ENCODE peak calls at places on chromosomes 1 and 21, in six cellular contexts. P is foreskin fibroblast, F is cardiac muscle cell, R is lung, H is body of pancreas, T is fibroblast of lung. U is an unnamed sample.

GRCh38 chr1:201982923-201983805 is 716 bp downstream of the RNPEP start:
- DNase-seq in T (peak; percentile 83), H (peak; percentile 73), R (peak; percentile 81), P (peak; percentile 93), F (peak; percentile 69), U (peak; percentile 86)

GRCh38 chr1:87106158-87106557 is 191.7 kb downstream of the HS2ST1 start:
- DNase-seq in R (no peak), T (no peak), P (no peak), F (no peak), H (no peak), U (no peak)

GRCh38 chr1:59701376-59701775 is 113.4 kb upstream of the HOOK1 start:
- DNase-seq in R (no peak), T (peak; percentile 46), H (no peak), P (peak; percentile 77), F (no peak), U (no peak)

GRCh38 chr1:214505134-214505533 is 46.3 kb downstream of the PTPN14 start:
- DNase-seq in R (no peak), H (peak; percentile 46), F (no peak), T (no peak), P (no peak), U (no peak)

GRCh38 chr1:53703174-53703573 is 35.8 kb downstream of the GLIS1 start:
- DNase-seq in T (no peak), R (no peak), P (no peak), H (no peak), F (no peak), U (no peak)

GRCh38 chr1:50861742-50862141 is 98.3 kb downstream of the FAF1 start:
- DNase-seq in P (no peak), R (no peak), H (no peak), F (no peak), T (no peak), U (no peak)

GRCh38 chr1:151196292-151196800 is 2.0 kb upstream of the PIP5K1A start:
- DNase-seq in T (peak; percentile 89), F (peak; percentile 75), H (peak; percentile 78), P (peak; percentile 89), R (peak; percentile 65), U (no peak)

GRCh38 chr1:67700692-67701410 is 15.8 kb downstream of the GADD45A start:
- DNase-seq in H (peak; percentile 32), R (no peak), T (no peak), F (peak; percentile 73), P (no peak), U (no peak)

GRCh38 chr1:223133824-223134435 is 9.1 kb downstream of the TLR5 start:
- DNase-seq in F (peak; percentile 90), T (peak; percentile 80), P (peak; percentile 90), R (peak; percentile 89), H (peak; percentile 90), U (peak; percentile 94)

GRCh38 chr1:47507140-47507539 is 69.3 kb downstream of the FOXD2 start:
- DNase-seq in P (no peak), T (no peak), H (no peak), R (no peak), F (no peak), U (no peak)

GRCh38 chr1:22870201-22870871 is 102.3 kb downstream of the LACTBL1 start:
- DNase-seq in H (peak; percentile 50), P (peak; percentile 27), F (peak; percentile 18), T (no peak), R (peak; percentile 31), U (no peak)

GRCh38 chr1:231839999-231840398 is 213.4 kb downstream of the DISC1 start:
- DNase-seq in R (no peak), T (no peak), H (no peak), F (no peak), P (no peak), U (no peak)

GRCh38 chr1:230247921-230248778 is 178.0 kb downstream of the PGBD5 start:
- DNase-seq in P (no peak), F (peak; percentile 41), T (no peak), H (no peak), R (no peak), U (no peak)

GRCh38 chr1:2148691-2149090 is 45.9 kb downstream of the FAAP20 start:
- DNase-seq in T (no peak), F (no peak), H (no peak), P (no peak), R (no peak), U (no peak)

GRCh38 chr21:46555678-46556077 is 49.2 kb downstream of the S100B start:
- DNase-seq in H (no peak), P (no peak), T (no peak), R (peak; percentile 22), F (no peak), U (peak; percentile 71)

GRCh38 chr1:54686155-54686554 is 29.5 kb upstream of the TTC4 start:
- DNase-seq in R (no peak), P (no peak), T (no peak), F (no peak), H (no peak), U (no peak)

GRCh38 chr21:26449161-26449560 is 123.9 kb downstream of the CYYR1 start:
- DNase-seq in R (no peak), P (peak; percentile 72), T (peak; percentile 80), H (no peak), F (peak; percentile 36), U (no peak)

GRCh38 chr1:111948209-111949131 is 41.0 kb downstream of the KCND3 start:
- DNase-seq in H (peak; percentile 39), F (no peak), P (peak; percentile 3), T (no peak), R (no peak), U (no peak)

GRCh38 chr1:247638781-247639180 is 33.4 kb downstream of the OR2G3 start:
- DNase-seq in T (no peak), F (no peak), P (no peak), H (no peak), R (no peak), U (no peak)

GRCh38 chr1:183870351-183871077 is 65.6 kb downstream of the RGL1 start:
- DNase-seq in F (no peak), H (peak; percentile 29), P (peak; percentile 75), T (no peak), R (no peak), U (no peak)

GRCh38 chr1:11623702-11624101 is 30.5 kb downstream of the FBXO2 start:
- DNase-seq in T (no peak), F (no peak), P (no peak), H (no peak), R (no peak), U (no peak)

GRCh38 chr1:59017501-59018231 is 233.8 kb upstream of the JUN start:
- DNase-seq in R (no peak), F (no peak), H (no peak), P (peak; percentile 21), T (peak; percentile 24), U (no peak)

GRCh38 chr1:119771016-119771415 is 2.3 kb upstream of the HMGCS2 start:
- DNase-seq in R (no peak), P (peak; percentile 49), F (peak; percentile 32), T (no peak), H (peak; percentile 44), U (no peak)

GRCh38 chr1:89405275-89405929 is 41.5 kb downstream of the GBP6 start:
- DNase-seq in F (no peak), P (no peak), R (no peak), H (no peak), T (no peak), U (no peak)
- TF ChIP-seq CTCF in F (no peak), P (no peak), R (no peak), H (no peak), T (no peak), U (no peak)

GRCh38 chr1:9126511-9126910 is 2.4 kb downstream of the GPR157 start:
- DNase-seq in H (no peak), R (no peak), P (no peak), T (no peak), F (no peak), U (no peak)

GRCh38 chr1:9129391-9130041 is 614 bp upstream of the GPR157 start:
- DNase-seq in R (peak; percentile 92), H (peak; percentile 94), F (peak; percentile 94), T (no peak), P (peak; percentile 79), U (no peak)

GRCh38 chr1:9127395-9128160 is 1.3 kb downstream of the GPR157 start:
- DNase-seq in H (peak; percentile 37), T (no peak), P (no peak), F (peak; percentile 72), R (peak; percentile 61), U (no peak)

GRCh38 chr1:9128161-9128519 is 762 bp downstream of the GPR157 start:
- DNase-seq in P (peak; percentile 42), T (no peak), F (peak; percentile 50), R (no peak), H (peak; percentile 57), U (no peak)

GRCh38 chr1:9128520-9129371 is at the start of gene GPR157:
- DNase-seq in R (peak; percentile 88), H (peak; percentile 93), P (peak; percentile 93), T (peak; percentile 76), F (peak; percentile 94), U (no peak)
- TF ChIP-seq CTCF in R (no peak), H (peak; percentile 31), P (no peak), T (no peak), F (no peak), U (no peak)

DNA sequence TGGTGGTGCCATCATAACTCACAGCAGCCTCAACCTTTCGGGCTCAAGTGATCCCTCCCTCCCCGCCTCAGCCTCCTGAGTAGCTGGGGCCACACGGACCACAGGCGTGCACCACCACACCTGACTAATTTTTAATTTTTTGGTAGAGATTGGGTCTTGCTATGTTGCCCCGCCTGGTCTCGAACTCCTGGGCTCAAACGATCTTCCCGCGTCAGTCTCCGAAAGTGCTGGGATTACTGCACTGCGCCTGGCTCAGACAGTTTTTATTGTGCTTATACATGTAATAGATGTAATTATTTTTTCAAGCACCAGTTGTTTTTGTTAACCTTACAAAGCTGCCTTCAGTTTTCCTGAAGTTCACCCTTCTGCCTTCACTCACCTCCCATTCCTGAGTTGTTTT is 38.0 kb upstream of the HMGN1 start:
- DNase-seq in P (no peak), H (no peak), T (no peak), F (no peak), R (no peak), U (no peak)
- TF ChIP-seq CTCF in P (no peak), H (no peak), T (no peak), F (no peak), R (no peak), U (no peak)

GRCh38 chr1:42735056-42735455 is 5.0 kb downstream of the CLDN19 start:
- DNase-seq in H (no peak), R (no peak), T (no peak), F (no peak), P (no peak), U (peak; percentile 81)

GRCh38 chr1:42735477-42736105 is 4.4 kb downstream of the CLDN19 start:
- DNase-seq in R (no peak), T (no peak), H (no peak), P (no peak), F (no peak), U (peak; percentile 80)

GRCh38 chr1:42737257-42737656 is 2.8 kb downstream of the CLDN19 start:
- DNase-seq in H (peak; percentile 82), P (no peak), F (no peak), R (peak; percentile 43), T (no peak), U (no peak)

GRCh38 chr1:42736571-42737200 is 3.4 kb downstream of the CLDN19 start:
- DNase-seq in P (no peak), R (no peak), F (no peak), H (no peak), T (no peak), U (no peak)

DNA sequence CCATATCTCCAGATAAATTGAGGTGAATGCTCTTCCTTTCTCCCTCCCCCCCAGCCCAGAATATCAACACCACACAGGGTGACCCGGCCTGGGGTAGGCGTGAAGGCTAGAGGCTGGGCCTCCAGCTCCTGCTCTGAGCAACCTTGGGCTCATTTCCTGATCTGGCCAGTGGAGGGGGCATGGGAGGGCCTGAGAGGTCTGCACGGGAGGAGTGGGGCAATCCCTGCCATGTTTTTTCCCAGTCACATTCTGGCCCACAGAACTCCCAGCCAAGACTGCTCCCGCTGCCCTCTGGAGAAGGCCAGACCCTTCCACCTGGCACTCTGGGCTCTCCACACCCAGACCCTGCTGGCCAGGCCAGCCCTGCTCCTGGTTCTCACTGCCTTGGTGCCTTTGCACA is 3.9 kb downstream of the CLDN19 start:
- DNase-seq in H (no peak), F (no peak), P (peak; percentile 57), T (peak; percentile 20), R (no peak), U (no peak)
- TF ChIP-seq CTCF in H (no peak), F (peak; percentile 47), P (peak; percentile 39), T (peak; percentile 52), R (no peak), U (peak; percentile 28)

U was measured in osteocyte.